ENCODE peak calls at places on chromosome 3, in four cellular contexts. J is CD8-positive, alpha-beta T cell; A is effector memory CD4-positive, alpha-beta T cell; L is tibial artery. D is an unnamed sample.

GRCh38 chr3:118801899-118802298 is 232.7 kb downstream of the IGSF11 start:
- DNase-seq in J (no peak), A (no peak), L (no peak), D (no peak)

GRCh38 chr3:28239108-28239507 is 2.3 kb upstream of the CMC1 start:
- DNase-seq in J (no peak), A (no peak), L (no peak), D (no peak)

GRCh38 chr3:13200951-13201350 is 127.7 kb upstream of the IQSEC1 start:
- DNase-seq in J (no peak), A (no peak), L (no peak), D (no peak)

GRCh38 chr3:68428495-68428894 is 503.9 kb downstream of the TAFA4 start:
- DNase-seq in J (no peak), A (no peak), L (no peak), D (no peak)

GRCh38 chr3:8575364-8576104 is 69.1 kb downstream of the SSUH2 start:
- DNase-seq in J (no peak), A (no peak), L (no peak), D (no peak)

GRCh38 chr3:16884084-16884747 is 539 bp upstream of the PLCL2 start:
- DNase-seq in J (peak; percentile 73), A (peak; percentile 42), L (peak; percentile 79), D (peak; percentile 63)

GRCh38 chr3:185728630-185729334 is 96.1 kb downstream of the IGF2BP2 start:
- DNase-seq in J (no peak), A (no peak), L (no peak), D (no peak)

GRCh38 chr3:22886394-22886793 is 316.7 kb upstream of the UBE2E2 start:
- DNase-seq in J (no peak), A (no peak), L (no peak), D (no peak)

GRCh38 chr3:111412656-111413055 is 129.3 kb upstream of the CD96 start:
- DNase-seq in J (no peak), A (no peak), L (no peak), D (no peak)

GRCh38 chr3:50327943-50328691 is at the start of gene TUSC2:
- DNase-seq in J (peak; percentile 96), A (peak; percentile 91), L (peak; percentile 98), D (peak; percentile 91)

GRCh38 chr3:134928392-134928791 is 133.3 kb downstream of the EPHB1 start:
- DNase-seq in J (no peak), A (no peak), L (no peak), D (no peak)

GRCh38 chr3:46566040-46566631 is at the start of gene LRRC2:
- DNase-seq in J (peak; percentile 39), A (no peak), L (no peak), D (peak; percentile 10)

GRCh38 chr3:133081016-133081415 is 42.8 kb downstream of the TMEM108 start:
- DNase-seq in J (no peak), A (no peak), L (no peak), D (no peak)

GRCh38 chr3:196326936-196327335 is 8.9 kb upstream of the DYNLT2B start:
- DNase-seq in J (no peak), A (no peak), L (no peak), D (no peak)

GRCh38 chr3:43017593-43018195 is 38.6 kb downstream of the GASK1A start:
- DNase-seq in J (no peak), A (no peak), L (no peak), D (no peak)
- H3K9me3 ChIP-seq in J (peaks cover 44% of the 10 kb centered on the region), A (peaks cover 37% of the 10 kb centered on the region), L (no peaks in the 10 kb centered on the region), D (peaks cover 12% of the 10 kb centered on the region)

GRCh38 chr3:58254144-58254543 is 16.6 kb downstream of the ABHD6 start:
- DNase-seq in J (no peak), A (no peak), L (no peak), D (no peak)

GRCh38 chr3:58250093-58250707 is 12.6 kb downstream of the ABHD6 start:
- DNase-seq in J (no peak), A (no peak), L (no peak), D (no peak)

GRCh38 chr3:58256511-58256910 is 18.9 kb downstream of the ABHD6 start:
- DNase-seq in J (no peak), A (no peak), L (no peak), D (no peak)

GRCh38 chr3:58249358-58250092 is 11.9 kb downstream of the ABHD6 start:
- DNase-seq in J (no peak), A (no peak), L (no peak), D (no peak)

GRCh38 chr3:58251653-58252052 is 14.1 kb downstream of the ABHD6 start:
- DNase-seq in J (no peak), A (no peak), L (no peak), D (no peak)
- H3K9me3 ChIP-seq in J (no peaks in the 10 kb centered on the region), A (no peaks in the 10 kb centered on the region), L (no peaks in the 10 kb centered on the region), D (no peaks in the 10 kb centered on the region)

DNA sequence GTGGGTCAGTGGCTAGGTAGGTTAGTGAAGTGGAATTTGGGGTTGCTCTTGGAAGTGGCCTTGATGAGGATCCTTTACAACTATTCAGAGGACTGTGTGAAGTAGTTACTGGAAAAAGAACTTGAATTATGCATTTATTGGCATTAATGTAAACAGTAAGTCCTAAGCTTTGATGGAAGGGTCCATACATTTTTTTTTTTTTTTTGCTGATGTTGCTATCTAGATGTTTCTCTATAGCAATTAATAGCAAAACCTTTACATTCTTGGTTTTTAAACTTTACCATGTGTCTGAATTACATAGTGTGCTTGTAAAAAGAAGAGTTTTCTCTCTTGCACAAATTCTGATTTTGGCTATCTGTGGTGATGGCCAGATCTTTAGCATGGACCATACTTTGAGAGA is 9.5 kb downstream of the ZNF621 start:
- DNase-seq in J (no peak), A (no peak), L (no peak), D (no peak)
- H3K9me3 ChIP-seq in J (no peaks in the 10 kb centered on the region), A (no peaks in the 10 kb centered on the region), L (peaks cover 63% of the 10 kb centered on the region), D (no peaks in the 10 kb centered on the region)

GRCh38 chr3:24255414-24255813 is 239.2 kb downstream of the THRB start:
- DNase-seq in J (no peak), A (no peak), L (no peak), D (no peak)
- H3K9me3 ChIP-seq in J (no peaks in the 10 kb centered on the region), A (no peaks in the 10 kb centered on the region), L (no peaks in the 10 kb centered on the region), D (no peaks in the 10 kb centered on the region)

D was measured in T-helper 17 cell.